ENCODE peak calls at places on chromosomes 4 and X, in nine cellular contexts. B is CD4-positive, CD25-positive, alpha-beta regulatory T cell; P is midbrain; T is GM06990; F is kidney glomerular epithelial cell; D is nucleus accumbens; U is GM12865; V is tibial nerve; H is substantia nigra. J is an unnamed sample.

GRCh38 chrX:100648601-100649417 is 4.8 kb downstream of the SRPX2 start:
- DNase-seq in B (no peak), P (no peak), T (no peak), F (no peak), D (no peak), U (no peak), V (no peak), H (no peak), J (no peak)

GRCh38 chr4:137861682-137862081 is 329.4 kb upstream of the PCDH18 start:
- DNase-seq in B (no peak), P (no peak), T (no peak), F (peak), D (no peak), U (no peak), V (no peak), H (no peak), J (no peak)

GRCh38 chr4:176150283-176150682 is 45.1 kb downstream of the SPATA4 start:
- DNase-seq in B (no peak), P (no peak), T (no peak), F (peak), D (no peak), U (peak), V (no peak), H (no peak), J (no peak)

GRCh38 chr4:164926301-164926700 is 49.3 kb downstream of the APELA start:
- DNase-seq in B (no peak), P (no peak), T (no peak), F (no peak), D (no peak), U (no peak), V (no peak), H (no peak), J (no peak)

GRCh38 chr4:127622923-127623754 is 9.6 kb upstream of the INTU start:
- DNase-seq in B (no peak), P (peak), T (peak), F (no peak), D (peak), U (no peak), V (no peak), H (peak), J (no peak)

GRCh38 chr4:85603437-85604336 is 128.7 kb downstream of the ARHGAP24 start:
- DNase-seq in B (no peak), P (no peak), T (peak), F (no peak), D (no peak), U (peak), V (no peak), H (no peak), J (no peak)

GRCh38 chr4:171142639-171143038 is 670.6 kb upstream of the GALNTL6 start:
- DNase-seq in B (no peak), P (no peak), T (no peak), F (no peak), D (no peak), U (no peak), V (no peak), H (no peak), J (no peak)

GRCh38 chrX:101450951-101451350 is 34.3 kb upstream of the ARMCX4 start:
- DNase-seq in B (no peak), P (no peak), T (no peak), F (no peak), D (no peak), U (no peak), V (no peak), H (peak), J (no peak)

GRCh38 chrX:49243166-49243565 is 7.9 kb downstream of the CCDC22 start:
- DNase-seq in B (no peak), P (no peak), T (no peak), F (no peak), D (no peak), U (no peak), V (no peak), H (no peak), J (no peak)

GRCh38 chr4:17313194-17313593 is 198.7 kb downstream of the QDPR start:
- DNase-seq in B (no peak), P (no peak), T (no peak), F (no peak), D (no peak), U (no peak), V (no peak), H (no peak), J (no peak)

GRCh38 chr4:119570401-119570800 is 58.2 kb downstream of the PDE5A start:
- DNase-seq in B (no peak), P (no peak), T (no peak), F (no peak), D (no peak), U (no peak), V (no peak), H (no peak), J (no peak)

GRCh38 chrX:10531927-10532326 is 88.5 kb downstream of the MID1 start:
- DNase-seq in B (no peak), P (no peak), T (no peak), F (no peak), D (no peak), U (no peak), V (no peak), H (no peak), J (no peak)

GRCh38 chr4:13918110-13918509 is 290.6 kb upstream of the BOD1L1 start:
- DNase-seq in B (no peak), P (no peak), T (no peak), F (peak), D (no peak), U (no peak), V (no peak), H (no peak), J (no peak)

GRCh38 chrX:2413969-2414368 is 86.8 kb downstream of the DHRSX start:
- DNase-seq in B (no peak), P (no peak), T (no peak), F (no peak), D (no peak), U (no peak), V (no peak), H (no peak), J (no peak)

GRCh38 chr4:3360741-3361140 is 67.9 kb downstream of the RGS12 start:
- DNase-seq in B (no peak), P (no peak), T (no peak), F (peak), D (no peak), U (no peak), V (no peak), H (no peak), J (no peak)

GRCh38 chr4:40046311-40046980 is 10.2 kb upstream of the N4BP2 start:
- DNase-seq in B (no peak), P (no peak), T (no peak), F (peak), D (no peak), U (no peak), V (no peak), H (no peak), J (no peak)

J was measured in T-helper 9 cell.